ENCODE peak calls at places on chromosomes 13 and 19, in five cellular contexts. One of them, this sample, is unnamed.

GRCh38 chr19:41307090-41307875 is 2.7 kb upstream of the CCDC97 start:
- DNase-seq in GM12865: no peak
- DNase-seq in CD4-positive, CD25-positive, alpha-beta regulatory T cell: no peak
- DNase-seq in T-helper 17 cell: no peak
- DNase-seq in stimulated activated CD8-positive, alpha-beta memory T cell treated with anti-CD3 and anti-CD28 coated beads, Interleukin-7, amount 100 ng/mL, for 24 hours: no peak
- DNase-seq in this sample: no peak

GRCh38 chr13:112812306-112813034 is 122.6 kb downstream of the ATP11A start:
- DNase-seq in GM12865: no peak
- DNase-seq in CD4-positive, CD25-positive, alpha-beta regulatory T cell: no peak
- DNase-seq in T-helper 17 cell: no peak
- DNase-seq in stimulated activated CD8-positive, alpha-beta memory T cell treated with anti-CD3 and anti-CD28 coated beads, Interleukin-7, amount 100 ng/mL, for 24 hours: no peak
- DNase-seq in this sample: no peak

GRCh38 chr13:107339209-107339608 is 771.3 kb upstream of the ARGLU1 start:
- DNase-seq in GM12865: no peak
- DNase-seq in CD4-positive, CD25-positive, alpha-beta regulatory T cell: no peak
- DNase-seq in T-helper 17 cell: no peak
- DNase-seq in stimulated activated CD8-positive, alpha-beta memory T cell treated with anti-CD3 and anti-CD28 coated beads, Interleukin-7, amount 100 ng/mL, for 24 hours: no peak
- DNase-seq in this sample: no peak

GRCh38 chr19:8034178-8034525 is 18.4 kb upstream of the CCL25 start:
- DNase-seq in GM12865: no peak
- DNase-seq in CD4-positive, CD25-positive, alpha-beta regulatory T cell: no peak
- DNase-seq in T-helper 17 cell: no peak
- DNase-seq in stimulated activated CD8-positive, alpha-beta memory T cell treated with anti-CD3 and anti-CD28 coated beads, Interleukin-7, amount 100 ng/mL, for 24 hours: no peak
- DNase-seq in this sample: no peak

GRCh38 chr19:45507864-45508680 is 793 bp downstream of the VASP start:
- DNase-seq in GM12865: peak; percentile 79
- DNase-seq in CD4-positive, CD25-positive, alpha-beta regulatory T cell: peak; percentile 50
- DNase-seq in T-helper 17 cell: no peak
- DNase-seq in stimulated activated CD8-positive, alpha-beta memory T cell treated with anti-CD3 and anti-CD28 coated beads, Interleukin-7, amount 100 ng/mL, for 24 hours: no peak
- DNase-seq in this sample: peak; percentile 73

GRCh38 chr19:46631481-46631880 is 4.5 kb downstream of the GNG8 start:
- DNase-seq in GM12865: no peak
- DNase-seq in CD4-positive, CD25-positive, alpha-beta regulatory T cell: no peak
- DNase-seq in T-helper 17 cell: no peak
- DNase-seq in stimulated activated CD8-positive, alpha-beta memory T cell treated with anti-CD3 and anti-CD28 coated beads, Interleukin-7, amount 100 ng/mL, for 24 hours: no peak
- DNase-seq in this sample: no peak

GRCh38 chr19:16598848-16599247 is 26.6 kb upstream of the SLC35E1 start:
- DNase-seq in GM12865: no peak
- DNase-seq in CD4-positive, CD25-positive, alpha-beta regulatory T cell: no peak
- DNase-seq in T-helper 17 cell: no peak
- DNase-seq in stimulated activated CD8-positive, alpha-beta memory T cell treated with anti-CD3 and anti-CD28 coated beads, Interleukin-7, amount 100 ng/mL, for 24 hours: no peak
- DNase-seq in this sample: no peak

GRCh38 chr19:11227201-11227886 is 12.1 kb upstream of the ANGPTL8 start:
- DNase-seq in GM12865: peak; percentile 52
- DNase-seq in CD4-positive, CD25-positive, alpha-beta regulatory T cell: no peak
- DNase-seq in T-helper 17 cell: no peak
- DNase-seq in stimulated activated CD8-positive, alpha-beta memory T cell treated with anti-CD3 and anti-CD28 coated beads, Interleukin-7, amount 100 ng/mL, for 24 hours: no peak
- DNase-seq in this sample: peak; percentile 67

GRCh38 chr13:110661256-110661655 is 44.7 kb downstream of the CARS2 start:
- DNase-seq in GM12865: no peak
- DNase-seq in CD4-positive, CD25-positive, alpha-beta regulatory T cell: no peak
- DNase-seq in T-helper 17 cell: no peak
- DNase-seq in stimulated activated CD8-positive, alpha-beta memory T cell treated with anti-CD3 and anti-CD28 coated beads, Interleukin-7, amount 100 ng/mL, for 24 hours: no peak
- DNase-seq in this sample: no peak

GRCh38 chr13:98199480-98199879 is 22.4 kb upstream of the RNF113B start:
- DNase-seq in GM12865: no peak
- DNase-seq in CD4-positive, CD25-positive, alpha-beta regulatory T cell: no peak
- DNase-seq in T-helper 17 cell: no peak
- DNase-seq in stimulated activated CD8-positive, alpha-beta memory T cell treated with anti-CD3 and anti-CD28 coated beads, Interleukin-7, amount 100 ng/mL, for 24 hours: no peak
- DNase-seq in this sample: no peak

GRCh38 chr19:49564616-49565045 is 15.7 kb downstream of the NOSIP start:
- DNase-seq in GM12865: no peak
- DNase-seq in CD4-positive, CD25-positive, alpha-beta regulatory T cell: no peak
- DNase-seq in T-helper 17 cell: no peak
- DNase-seq in stimulated activated CD8-positive, alpha-beta memory T cell treated with anti-CD3 and anti-CD28 coated beads, Interleukin-7, amount 100 ng/mL, for 24 hours: no peak
- DNase-seq in this sample: no peak

GRCh38 chr19:55247621-55248099 is 11.2 kb downstream of the PPP6R1 start:
- DNase-seq in GM12865: no peak
- DNase-seq in CD4-positive, CD25-positive, alpha-beta regulatory T cell: no peak
- DNase-seq in T-helper 17 cell: no peak
- DNase-seq in stimulated activated CD8-positive, alpha-beta memory T cell treated with anti-CD3 and anti-CD28 coated beads, Interleukin-7, amount 100 ng/mL, for 24 hours: no peak
- DNase-seq in this sample: no peak

GRCh38 chr13:66400292-66400691 is 829.8 kb downstream of the PCDH9 start:
- DNase-seq in GM12865: no peak
- DNase-seq in CD4-positive, CD25-positive, alpha-beta regulatory T cell: no peak
- DNase-seq in T-helper 17 cell: no peak
- DNase-seq in stimulated activated CD8-positive, alpha-beta memory T cell treated with anti-CD3 and anti-CD28 coated beads, Interleukin-7, amount 100 ng/mL, for 24 hours: no peak
- DNase-seq in this sample: no peak

GRCh38 chr19:29645911-29646310 is 19.4 kb upstream of the PLEKHF1 start:
- DNase-seq in GM12865: peak; percentile 46
- DNase-seq in CD4-positive, CD25-positive, alpha-beta regulatory T cell: no peak
- DNase-seq in T-helper 17 cell: no peak
- DNase-seq in stimulated activated CD8-positive, alpha-beta memory T cell treated with anti-CD3 and anti-CD28 coated beads, Interleukin-7, amount 100 ng/mL, for 24 hours: no peak
- DNase-seq in this sample: no peak

GRCh38 chr19:18121166-18121565 is 23.6 kb downstream of the MAST3 start:
- DNase-seq in GM12865: no peak
- DNase-seq in CD4-positive, CD25-positive, alpha-beta regulatory T cell: no peak
- DNase-seq in T-helper 17 cell: no peak
- DNase-seq in stimulated activated CD8-positive, alpha-beta memory T cell treated with anti-CD3 and anti-CD28 coated beads, Interleukin-7, amount 100 ng/mL, for 24 hours: no peak
- DNase-seq in this sample: no peak

GRCh38 chr13:73215807-73216206 is 157.0 kb downstream of the KLF5 start:
- DNase-seq in GM12865: no peak
- DNase-seq in CD4-positive, CD25-positive, alpha-beta regulatory T cell: no peak
- DNase-seq in T-helper 17 cell: no peak
- DNase-seq in stimulated activated CD8-positive, alpha-beta memory T cell treated with anti-CD3 and anti-CD28 coated beads, Interleukin-7, amount 100 ng/mL, for 24 hours: no peak
- DNase-seq in this sample: no peak

GRCh38 chr19:710767-711166 is 2.0 kb downstream of the PALM start:
- DNase-seq in GM12865: no peak
- DNase-seq in CD4-positive, CD25-positive, alpha-beta regulatory T cell: no peak
- DNase-seq in T-helper 17 cell: no peak
- DNase-seq in stimulated activated CD8-positive, alpha-beta memory T cell treated with anti-CD3 and anti-CD28 coated beads, Interleukin-7, amount 100 ng/mL, for 24 hours: no peak
- DNase-seq in this sample: no peak

This sample was measured in OCI-LY7.